ENCODE peak calls at places on chromosome 22, in eight cellular contexts. H is epithelial cell of prostate; V is stimulated activated CD4-positive, alpha-beta T cell treated with anti-CD3 and anti-CD28 coated beads, Interleukin-4, amount 100 ng/mL, for 48 hours; T is Daoy; G is GM06990; X is NCI-H1105; F is KBM-7; B is RCC 7860. Q is an unnamed sample.

GRCh38 chr22:25060522-25061071 is 108.1 kb downstream of the KIAA1671 start:
- DNase-seq in H (no peak), V (no peak), T (no peak), G (no peak), X (no peak), F (no peak), B (no peak), Q (peak; percentile 51)

GRCh38 chr22:42343551-42344081 is 73.2 kb upstream of the TCF20 start:
- DNase-seq in H (no peak), V (no peak), T (peak; percentile 39), G (no peak), X (peak; percentile 47), F (no peak), B (no peak), Q (no peak)

GRCh38 chr22:46731246-46732040 is 6.6 kb downstream of the CERK start:
- DNase-seq in H (no peak), V (no peak), T (peak; percentile 44), G (no peak), X (peak; percentile 79), F (no peak), B (peak; percentile 66), Q (no peak)

GRCh38 chr22:19942071-19942885 is 660 bp upstream of the TXNRD2 start:
- DNase-seq in H (no peak), V (no peak), T (no peak), G (no peak), X (no peak), F (peak; percentile 81), B (peak; percentile 21), Q (no peak)

GRCh38 chr22:50621491-50621880 is 6.5 kb downstream of the ARSA start:
- DNase-seq in H (no peak), V (no peak), T (no peak), G (peak; percentile 69), X (no peak), F (peak; percentile 79), B (no peak), Q (peak; percentile 49)

GRCh38 chr22:30290679-30291333 is 1.5 kb upstream of the CASTOR1 start:
- DNase-seq in H (no peak), V (no peak), T (peak; percentile 78), G (no peak), X (no peak), F (no peak), B (peak; percentile 65), Q (no peak)

GRCh38 chr22:50481440-50482106 is at the start of gene ADM2:
- DNase-seq in H (no peak), V (peak; percentile 42), T (no peak), G (no peak), X (no peak), F (no peak), B (no peak), Q (peak; percentile 74)

GRCh38 chr22:39576027-39576426 is 5.5 kb downstream of the CACNA1I start:
- DNase-seq in H (no peak), V (no peak), T (no peak), G (no peak), X (no peak), F (no peak), B (no peak), Q (no peak)

GRCh38 chr22:37187891-37188761 is at the start of gene C1QTNF6:
- DNase-seq in H (no peak), V (no peak), T (peak; percentile 70), G (no peak), X (peak; percentile 7), F (peak; percentile 38), B (peak; percentile 75), Q (no peak)